ENCODE peak calls at places on chromosomes 16 and 17, in four cellular contexts. One of them, this sample, is unnamed.

GRCh38 chr17:74042241-74042640 is 161.2 kb upstream of the RPL38 start:
- DNase-seq in SW 1271: no peak
- DNase-seq in HEK293T: no peak
- DNase-seq in stimulated activated naive CD8-positive, alpha-beta T cell treated with anti-CD3 and anti-CD28 coated beads, Interleukin-15, Interleukin-2, amounts not matched to agents 100 U/mL and 50 U/mL, for 24 hours: no peak
- DNase-seq in this sample: no peak

GRCh38 chr17:75778861-75779249 is 5.8 kb upstream of the UNK start:
- DNase-seq in SW 1271: peak; percentile 73
- DNase-seq in HEK293T: peak; percentile 60
- DNase-seq in stimulated activated naive CD8-positive, alpha-beta T cell treated with anti-CD3 and anti-CD28 coated beads, Interleukin-15, Interleukin-2, amounts not matched to agents 100 U/mL and 50 U/mL, for 24 hours: peak; percentile 80
- DNase-seq in this sample: no peak

GRCh38 chr17:7887482-7888183 is 956 bp upstream of the CHD3 start:
- DNase-seq in SW 1271: peak; percentile 94
- DNase-seq in HEK293T: peak; percentile 93
- DNase-seq in stimulated activated naive CD8-positive, alpha-beta T cell treated with anti-CD3 and anti-CD28 coated beads, Interleukin-15, Interleukin-2, amounts not matched to agents 100 U/mL and 50 U/mL, for 24 hours: peak; percentile 85
- DNase-seq in this sample: peak; percentile 86

GRCh38 chr17:4777969-4778760 is 6.5 kb downstream of the TM4SF5 start:
- DNase-seq in SW 1271: no peak
- DNase-seq in HEK293T: no peak
- DNase-seq in stimulated activated naive CD8-positive, alpha-beta T cell treated with anti-CD3 and anti-CD28 coated beads, Interleukin-15, Interleukin-2, amounts not matched to agents 100 U/mL and 50 U/mL, for 24 hours: no peak
- DNase-seq in this sample: no peak

GRCh38 chr17:48006936-48007703 is 30.5 kb downstream of the COPZ2 start:
- DNase-seq in SW 1271: no peak
- DNase-seq in HEK293T: no peak
- DNase-seq in stimulated activated naive CD8-positive, alpha-beta T cell treated with anti-CD3 and anti-CD28 coated beads, Interleukin-15, Interleukin-2, amounts not matched to agents 100 U/mL and 50 U/mL, for 24 hours: no peak
- DNase-seq in this sample: no peak

GRCh38 chr17:7081341-7082062 is 1.5 kb upstream of the CLEC10A start:
- DNase-seq in SW 1271: no peak
- DNase-seq in HEK293T: no peak
- DNase-seq in stimulated activated naive CD8-positive, alpha-beta T cell treated with anti-CD3 and anti-CD28 coated beads, Interleukin-15, Interleukin-2, amounts not matched to agents 100 U/mL and 50 U/mL, for 24 hours: peak; percentile 10
- DNase-seq in this sample: peak; percentile 20

GRCh38 chr16:71513302-71513701 is 12.9 kb upstream of the CHST4 start:
- DNase-seq in SW 1271: no peak
- DNase-seq in HEK293T: no peak
- DNase-seq in stimulated activated naive CD8-positive, alpha-beta T cell treated with anti-CD3 and anti-CD28 coated beads, Interleukin-15, Interleukin-2, amounts not matched to agents 100 U/mL and 50 U/mL, for 24 hours: no peak
- DNase-seq in this sample: no peak

GRCh38 chr17:17884281-17885028 is 47.7 kb upstream of the SREBF1 start:
- DNase-seq in SW 1271: no peak
- DNase-seq in HEK293T: no peak
- DNase-seq in stimulated activated naive CD8-positive, alpha-beta T cell treated with anti-CD3 and anti-CD28 coated beads, Interleukin-15, Interleukin-2, amounts not matched to agents 100 U/mL and 50 U/mL, for 24 hours: no peak
- DNase-seq in this sample: no peak

GRCh38 chr17:32732900-32733299 is 144.0 kb downstream of the MYO1D start:
- DNase-seq in SW 1271: no peak
- DNase-seq in HEK293T: no peak
- DNase-seq in stimulated activated naive CD8-positive, alpha-beta T cell treated with anti-CD3 and anti-CD28 coated beads, Interleukin-15, Interleukin-2, amounts not matched to agents 100 U/mL and 50 U/mL, for 24 hours: no peak
- DNase-seq in this sample: no peak

GRCh38 chr17:74393323-74393942 is 26.1 kb downstream of the GPR142 start:
- DNase-seq in SW 1271: no peak
- DNase-seq in HEK293T: no peak
- DNase-seq in stimulated activated naive CD8-positive, alpha-beta T cell treated with anti-CD3 and anti-CD28 coated beads, Interleukin-15, Interleukin-2, amounts not matched to agents 100 U/mL and 50 U/mL, for 24 hours: no peak
- DNase-seq in this sample: no peak

GRCh38 chr16:24499193-24499814 is 40.1 kb upstream of the RBBP6 start:
- DNase-seq in SW 1271: peak; percentile 34
- DNase-seq in HEK293T: peak; percentile 72
- DNase-seq in stimulated activated naive CD8-positive, alpha-beta T cell treated with anti-CD3 and anti-CD28 coated beads, Interleukin-15, Interleukin-2, amounts not matched to agents 100 U/mL and 50 U/mL, for 24 hours: peak; percentile 8
- DNase-seq in this sample: peak; percentile 21

GRCh38 chr16:30782486-30783279 is 4.3 kb downstream of the ZNF629 start:
- DNase-seq in SW 1271: no peak
- DNase-seq in HEK293T: no peak
- DNase-seq in stimulated activated naive CD8-positive, alpha-beta T cell treated with anti-CD3 and anti-CD28 coated beads, Interleukin-15, Interleukin-2, amounts not matched to agents 100 U/mL and 50 U/mL, for 24 hours: no peak
- DNase-seq in this sample: no peak

GRCh38 chr17:35694906-35695305 is 36.5 kb upstream of the RASL10B start:
- DNase-seq in SW 1271: no peak
- DNase-seq in HEK293T: no peak
- DNase-seq in stimulated activated naive CD8-positive, alpha-beta T cell treated with anti-CD3 and anti-CD28 coated beads, Interleukin-15, Interleukin-2, amounts not matched to agents 100 U/mL and 50 U/mL, for 24 hours: no peak
- DNase-seq in this sample: no peak

GRCh38 chr17:79513805-79514535 is 96.9 kb downstream of the RBFOX3 start:
- DNase-seq in SW 1271: no peak
- DNase-seq in HEK293T: no peak
- DNase-seq in stimulated activated naive CD8-positive, alpha-beta T cell treated with anti-CD3 and anti-CD28 coated beads, Interleukin-15, Interleukin-2, amounts not matched to agents 100 U/mL and 50 U/mL, for 24 hours: no peak
- DNase-seq in this sample: no peak

GRCh38 chr17:72590382-72590781 is 469.6 kb downstream of the SOX9 start:
- DNase-seq in SW 1271: no peak
- DNase-seq in HEK293T: no peak
- DNase-seq in stimulated activated naive CD8-positive, alpha-beta T cell treated with anti-CD3 and anti-CD28 coated beads, Interleukin-15, Interleukin-2, amounts not matched to agents 100 U/mL and 50 U/mL, for 24 hours: no peak
- DNase-seq in this sample: no peak

GRCh38 chr17:77644981-77645380 is 313.5 kb upstream of the TNRC6C start:
- DNase-seq in SW 1271: no peak
- DNase-seq in HEK293T: peak; percentile 57
- DNase-seq in stimulated activated naive CD8-positive, alpha-beta T cell treated with anti-CD3 and anti-CD28 coated beads, Interleukin-15, Interleukin-2, amounts not matched to agents 100 U/mL and 50 U/mL, for 24 hours: peak; percentile 49
- DNase-seq in this sample: peak; percentile 70

GRCh38 chr17:48071654-48072053 is 23.5 kb downstream of the NFE2L1 start:
- DNase-seq in SW 1271: no peak
- DNase-seq in HEK293T: no peak
- DNase-seq in stimulated activated naive CD8-positive, alpha-beta T cell treated with anti-CD3 and anti-CD28 coated beads, Interleukin-15, Interleukin-2, amounts not matched to agents 100 U/mL and 50 U/mL, for 24 hours: no peak
- DNase-seq in this sample: no peak

GRCh38 chr17:38742431-38743308 is 5.5 kb downstream of the PCGF2 start:
- DNase-seq in SW 1271: peak; percentile 37
- DNase-seq in HEK293T: no peak
- DNase-seq in stimulated activated naive CD8-positive, alpha-beta T cell treated with anti-CD3 and anti-CD28 coated beads, Interleukin-15, Interleukin-2, amounts not matched to agents 100 U/mL and 50 U/mL, for 24 hours: no peak
- DNase-seq in this sample: no peak

GRCh38 chr17:77556408-77557068 is 402.0 kb upstream of the TNRC6C start:
- DNase-seq in SW 1271: no peak
- DNase-seq in HEK293T: no peak
- DNase-seq in stimulated activated naive CD8-positive, alpha-beta T cell treated with anti-CD3 and anti-CD28 coated beads, Interleukin-15, Interleukin-2, amounts not matched to agents 100 U/mL and 50 U/mL, for 24 hours: no peak
- DNase-seq in this sample: no peak

GRCh38 chr16:27769561-27770222 is 219.7 kb downstream of the KATNIP start:
- DNase-seq in SW 1271: no peak
- DNase-seq in HEK293T: no peak
- DNase-seq in stimulated activated naive CD8-positive, alpha-beta T cell treated with anti-CD3 and anti-CD28 coated beads, Interleukin-15, Interleukin-2, amounts not matched to agents 100 U/mL and 50 U/mL, for 24 hours: no peak
- DNase-seq in this sample: no peak

GRCh38 chr17:1169471-1169908 is 10.3 kb downstream of the ABR start:
- DNase-seq in SW 1271: no peak
- DNase-seq in HEK293T: no peak
- DNase-seq in stimulated activated naive CD8-positive, alpha-beta T cell treated with anti-CD3 and anti-CD28 coated beads, Interleukin-15, Interleukin-2, amounts not matched to agents 100 U/mL and 50 U/mL, for 24 hours: no peak
- DNase-seq in this sample: no peak

GRCh38 chr17:48484256-48484655 is 46.6 kb downstream of the HOXB1 start:
- DNase-seq in SW 1271: peak; percentile 46
- DNase-seq in HEK293T: no peak
- DNase-seq in stimulated activated naive CD8-positive, alpha-beta T cell treated with anti-CD3 and anti-CD28 coated beads, Interleukin-15, Interleukin-2, amounts not matched to agents 100 U/mL and 50 U/mL, for 24 hours: no peak
- DNase-seq in this sample: no peak

GRCh38 chr17:83194761-83195329 is 115.4 kb downstream of the METRNL start:
- DNase-seq in SW 1271: no peak
- DNase-seq in HEK293T: no peak
- DNase-seq in stimulated activated naive CD8-positive, alpha-beta T cell treated with anti-CD3 and anti-CD28 coated beads, Interleukin-15, Interleukin-2, amounts not matched to agents 100 U/mL and 50 U/mL, for 24 hours: no peak
- DNase-seq in this sample: no peak

This sample was measured in DND-41.